ENCODE peak calls at places on chromosomes 2 and 18, in seven cellular contexts. V is endothelial cell, X is EH, P is T-cell, I is retinal pigment epithelial cell, W is naive B cell, A is ureter. Q is an unnamed sample.

GRCh38 chr18:12518326-12518725 is 110.6 kb downstream of the PRELID3A start:
- DNase-seq in W (no peak), V (no peak), I (peak; percentile 46), P (no peak), X (peak; percentile 56), A (no peak), Q (no peak)

GRCh38 chr2:135164431-135164830 is 112.3 kb downstream of the RAB3GAP1 start:
- DNase-seq in I (peak; percentile 11), V (no peak), X (peak; percentile 93), W (no peak), P (no peak), A (no peak), Q (no peak)

GRCh38 chr2:123513351-123513750 is 511.7 kb upstream of the CNTNAP5 start:
- DNase-seq in X (no peak), V (no peak), W (no peak), A (no peak), P (no peak), I (no peak), Q (no peak)

GRCh38 chr2:176445831-176446433 is 176.7 kb downstream of the MTX2 start:
- DNase-seq in I (no peak), W (no peak), A (no peak), X (peak; percentile 76), V (no peak), P (no peak), Q (no peak)

GRCh38 chr2:151906633-151906998 is 78.4 kb upstream of the ARL5A start:
- DNase-seq in P (no peak), X (no peak), I (no peak), A (no peak), V (no peak), W (no peak), Q (no peak)

GRCh38 chr2:226151157-226151556 is 648.5 kb downstream of the IRS1 start:
- DNase-seq in V (no peak), W (no peak), X (peak; percentile 3), P (no peak), I (peak; percentile 39), A (no peak), Q (no peak)

GRCh38 chr2:189439342-189439741 is 1.9 kb upstream of the WDR75 start:
- DNase-seq in I (no peak), A (no peak), V (no peak), W (no peak), P (no peak), X (no peak), Q (no peak)

GRCh38 chr2:81467096-81467495 is 1162.5 kb upstream of the LRRTM1 start:
- DNase-seq in P (no peak), I (no peak), V (no peak), W (no peak), X (no peak), A (no peak), Q (no peak)

GRCh38 chr2:184326076-184326475 is 272.3 kb upstream of the ZNF804A start:
- DNase-seq in A (no peak), I (no peak), W (no peak), P (no peak), V (no peak), X (no peak), Q (no peak)

GRCh38 chr2:17538844-17539554 is 1.5 kb upstream of the VSNL1 start:
- DNase-seq in V (peak; percentile 85), W (no peak), P (no peak), X (peak; percentile 39), I (no peak), A (peak; percentile 76), Q (peak; percentile 78)

GRCh38 chr2:222433381-222434173 is 9.2 kb downstream of the SGPP2 start:
- DNase-seq in P (no peak), A (no peak), X (no peak), W (no peak), V (no peak), I (no peak), Q (no peak)

GRCh38 chr18:68874361-68874760 is 76.5 kb downstream of the CCDC102B start:
- DNase-seq in W (no peak), X (peak; percentile 46), I (no peak), A (no peak), P (no peak), V (no peak), Q (no peak)

GRCh38 chr2:148020036-148020357 is 540 bp downstream of the ORC4 start:
- DNase-seq in W (no peak), V (no peak), X (no peak), I (no peak), P (no peak), A (no peak), Q (peak; percentile 11)

GRCh38 chr2:36449943-36450392 is 94.4 kb downstream of the CRIM1 start:
- DNase-seq in P (no peak), I (no peak), W (no peak), V (no peak), X (no peak), A (no peak), Q (no peak)

GRCh38 chr2:148167241-148167766 is 146.4 kb downstream of the MBD5 start:
- DNase-seq in X (no peak), I (no peak), W (no peak), V (no peak), P (no peak), A (no peak), Q (no peak)

GRCh38 chr2:224151680-224152310 is 112.7 kb upstream of the SERPINE2 start:
- DNase-seq in X (no peak), P (no peak), W (no peak), I (no peak), A (no peak), V (no peak), Q (no peak)

GRCh38 chr2:75595541-75596395 is 35.0 kb upstream of the EVA1A start:
- DNase-seq in A (no peak), I (peak; percentile 96), X (peak; percentile 97), P (no peak), W (no peak), V (no peak), Q (no peak)

GRCh38 chr2:197666277-197666676 is 9.1 kb downstream of the RFTN2 start:
- DNase-seq in A (no peak), X (no peak), V (no peak), I (no peak), P (no peak), W (no peak), Q (no peak)

GRCh38 chr2:105487142-105488069 is 88.6 kb upstream of the FHL2 start:
- DNase-seq in W (no peak), A (no peak), X (peak; percentile 99), I (peak; percentile 8), P (no peak), V (no peak), Q (no peak)

GRCh38 chr2:208315081-208315788 is 49.2 kb downstream of the PIKFYVE start:
- DNase-seq in W (peak; percentile 33), V (no peak), P (no peak), I (no peak), A (no peak), X (peak; percentile 56), Q (no peak)

GRCh38 chr2:159661286-159661685 is 44.9 kb upstream of the BAZ2B start:
- DNase-seq in W (no peak), A (no peak), I (no peak), V (no peak), P (no peak), X (peak; percentile 48), Q (no peak)

GRCh38 chr2:95332036-95332435 is 34.9 kb downstream of the KCNIP3 start:
- DNase-seq in W (no peak), X (no peak), A (no peak), I (no peak), P (no peak), V (no peak), Q (no peak)

GRCh38 chr2:45180784-45181183 is 171.5 kb upstream of the SIX2 start:
- DNase-seq in X (peak; percentile 47), A (no peak), P (no peak), I (no peak), V (no peak), W (no peak), Q (no peak)

GRCh38 chr18:79792988-79793355 is 4.8 kb upstream of the KCNG2 start:
- DNase-seq in A (no peak), I (no peak), X (no peak), W (peak; percentile 33), P (no peak), V (no peak), Q (no peak)

GRCh38 chr2:126436411-126436810 is 219.5 kb upstream of the GYPC start:
- DNase-seq in V (no peak), W (no peak), P (no peak), X (no peak), I (no peak), A (no peak), Q (no peak)

GRCh38 chr2:118325556-118325955 is 237.3 kb downstream of the INSIG2 start:
- DNase-seq in X (no peak), W (no peak), V (no peak), P (no peak), I (no peak), A (no peak), Q (no peak)

GRCh38 chr18:371616-371998 is 103.8 kb upstream of the THOC1 start:
- DNase-seq in P (no peak), W (no peak), A (no peak), V (no peak), X (peak; percentile 63), I (no peak), Q (no peak)

Q was measured in nephron progenitor cell.